ENCODE peak calls at places on chromosomes 11 and 22, in nine cellular contexts. G is effector memory CD4-positive, alpha-beta T cell; I is kidney tubule cell; T is retina; U is amniotic stem cell; R is C1 segment of cervical spinal cord; E is putamen; X is AML-193; S is HCEC 1CT. W is an unnamed sample.
A peak's percentile ranks its signal among the peaks of the same experiment; 100 is the strongest.

GRCh38 chr22:38754247-38755154 is 1.3 kb downstream of the SUN2 start:
- DNase-seq in G (no peak), I (peak; percentile 68), T (no peak), U (peak; percentile 4), R (peak; percentile 66), E (no peak), X (peak; percentile 73), S (peak; percentile 35), W (no peak)

GRCh38 chr22:23609983-23610781 is 21.9 kb downstream of the DRICH1 start:
- DNase-seq in G (no peak), I (no peak), T (no peak), U (no peak), R (no peak), E (no peak), X (no peak), S (no peak), W (no peak)

GRCh38 chr11:112503410-112503809 is 242.8 kb upstream of the PLET1 start:
- DNase-seq in G (no peak), I (no peak), T (no peak), U (no peak), R (no peak), E (no peak), X (no peak), S (no peak), W (no peak)

GRCh38 chr22:23180301-23180892 is at the start of gene BCR:
- DNase-seq in G (peak; percentile 52), I (peak; percentile 71), T (peak; percentile 72), U (no peak), R (peak; percentile 69), E (peak; percentile 77), X (peak; percentile 23), S (peak; percentile 61), W (peak; percentile 44)

GRCh38 chr11:10314199-10315072 is 9.6 kb downstream of the ADM start:
- DNase-seq in G (no peak), I (peak; percentile 67), T (no peak), U (no peak), R (no peak), E (no peak), X (peak; percentile 70), S (no peak), W (no peak)

GRCh38 chr11:63839508-63840355 is 822 bp downstream of the MARK2 start:
- DNase-seq in G (peak; percentile 5), I (peak; percentile 29), T (peak; percentile 59), U (no peak), R (peak; percentile 74), E (peak; percentile 70), X (peak; percentile 43), S (no peak), W (no peak)

GRCh38 chr11:86990520-86990919 is 35.3 kb upstream of the FZD4 start:
- DNase-seq in G (no peak), I (peak; percentile 91), T (no peak), U (no peak), R (no peak), E (no peak), X (no peak), S (peak; percentile 51), W (no peak)

GRCh38 chr11:58958500-58958899 is 19.2 kb downstream of the GLYATL1 start:
- DNase-seq in G (no peak), I (peak; percentile 13), T (no peak), U (no peak), R (no peak), E (no peak), X (no peak), S (no peak), W (no peak)

GRCh38 chr11:97617031-97617430 is 1227.2 kb downstream of the JRKL start:
- DNase-seq in G (no peak), I (no peak), T (no peak), U (no peak), R (no peak), E (no peak), X (no peak), S (no peak), W (no peak)

W was measured in activated T-helper 9 cell treated with anti-CD3 and anti-CD28 coated beads, Interleukin-2, amount 50 U/mL, for 16 hours.